ENCODE peak calls at places on chromosomes 12 and 14, in nine cellular contexts. D is body of pancreas, W is cardiac muscle cell, T is WERI-Rb-1, H is hepatocyte, B is tibial nerve, G is lung, P is coronary artery, N is pancreas. Y is an unnamed sample.

GRCh38 chr14:33686218-33686617 is 264.7 kb downstream of the EGLN3 start:
- DNase-seq in T (no peak), W (no peak), N (no peak), D (no peak), G (no peak), P (no peak), B (no peak), H (no peak), Y (peak)

GRCh38 chr12:77847060-77847541 is 16.4 kb downstream of the NAV3 start:
- DNase-seq in W (peak), T (no peak), P (no peak), G (no peak), B (no peak), H (no peak), N (no peak), D (no peak), Y (peak)

GRCh38 chr12:70305794-70306193 is 60.3 kb upstream of the KCNMB4 start:
- DNase-seq in G (no peak), D (no peak), N (no peak), H (no peak), W (no peak), T (no peak), B (no peak), P (no peak), Y (no peak)

GRCh38 chr12:25723921-25724491 is 170.9 kb upstream of the LMNTD1 start:
- DNase-seq in P (no peak), G (no peak), B (no peak), N (no peak), H (no peak), T (no peak), W (peak), D (no peak), Y (peak)

GRCh38 chr12:125773033-125773432 is 707.8 kb downstream of the AACS start:
- DNase-seq in N (no peak), B (peak), G (no peak), D (no peak), H (peak), T (peak), P (no peak), W (no peak), Y (peak)

GRCh38 chr12:59698599-59698998 is 102.8 kb downstream of the SLC16A7 start:
- DNase-seq in T (no peak), W (peak), G (no peak), D (no peak), N (no peak), B (no peak), H (no peak), P (no peak), Y (peak)

GRCh38 chr12:45914090-45914489 is 76.3 kb downstream of the SCAF11 start:
- DNase-seq in D (no peak), B (no peak), G (no peak), N (no peak), W (peak), P (no peak), T (no peak), H (peak), Y (peak)

GRCh38 chr14:23078692-23079116 is 16.2 kb downstream of the ACIN1 start:
- DNase-seq in W (peak), B (peak), G (peak), N (no peak), T (peak), P (peak), H (peak), D (no peak), Y (peak)

GRCh38 chr12:104668274-104668718 is 211.5 kb downstream of the CHST11 start:
- DNase-seq in B (no peak), W (peak), D (peak), N (no peak), T (peak), H (peak), G (no peak), P (no peak), Y (no peak)

GRCh38 chr12:111330800-111331752 is 37.8 kb downstream of the PHETA1 start:
- DNase-seq in D (no peak), G (no peak), N (no peak), T (peak), H (peak), B (no peak), P (no peak), W (peak), Y (peak)

GRCh38 chr12:25320123-25321006 is 69.6 kb upstream of the KRAS start:
- DNase-seq in H (peak), P (no peak), W (no peak), G (no peak), B (no peak), N (no peak), T (no peak), D (no peak), Y (no peak)

GRCh38 chr12:108699955-108700563 is 31.3 kb downstream of the CORO1C start:
- DNase-seq in N (no peak), W (no peak), T (no peak), P (no peak), H (no peak), B (no peak), G (no peak), D (no peak), Y (no peak)

GRCh38 chr14:101291390-101291789 is 269.9 kb upstream of the DIO3 start:
- DNase-seq in P (no peak), B (no peak), G (no peak), N (no peak), H (no peak), T (no peak), D (no peak), W (no peak), Y (no peak)

GRCh38 chr14:71728386-71728785 is 203.8 kb upstream of the RGS6 start:
- DNase-seq in G (no peak), H (no peak), T (no peak), N (no peak), D (no peak), W (no peak), B (no peak), P (no peak), Y (no peak)

GRCh38 chr14:54025661-54026060 is 69.0 kb upstream of the BMP4 start:
- DNase-seq in D (no peak), P (no peak), T (peak), H (no peak), N (no peak), W (peak), B (no peak), G (peak), Y (peak)

GRCh38 chr12:124852329-124852831 is 11.3 kb downstream of the SCARB1 start:
- DNase-seq in D (no peak), B (peak), G (peak), N (no peak), W (peak), T (no peak), P (no peak), H (peak), Y (no peak)

GRCh38 chr12:113142173-113142885 is 6.8 kb upstream of the RASAL1 start:
- DNase-seq in H (no peak), B (peak), W (no peak), G (no peak), N (peak), D (peak), T (no peak), P (no peak), Y (no peak)

GRCh38 chr12:81712536-81712935 is 46.6 kb downstream of the PPFIA2 start:
- DNase-seq in D (no peak), N (no peak), P (no peak), B (no peak), G (no peak), H (no peak), W (no peak), T (no peak), Y (no peak)

GRCh38 chr14:55505846-55506245 is 65.4 kb upstream of the TBPL2 start:
- DNase-seq in D (no peak), B (no peak), W (no peak), P (no peak), G (no peak), T (no peak), H (no peak), N (no peak), Y (no peak)

GRCh38 chr12:56300644-56301464 is 724 bp upstream of the CS start:
- DNase-seq in H (no peak), N (no peak), W (no peak), T (no peak), D (no peak), P (no peak), B (no peak), G (no peak), Y (no peak)

DNA sequence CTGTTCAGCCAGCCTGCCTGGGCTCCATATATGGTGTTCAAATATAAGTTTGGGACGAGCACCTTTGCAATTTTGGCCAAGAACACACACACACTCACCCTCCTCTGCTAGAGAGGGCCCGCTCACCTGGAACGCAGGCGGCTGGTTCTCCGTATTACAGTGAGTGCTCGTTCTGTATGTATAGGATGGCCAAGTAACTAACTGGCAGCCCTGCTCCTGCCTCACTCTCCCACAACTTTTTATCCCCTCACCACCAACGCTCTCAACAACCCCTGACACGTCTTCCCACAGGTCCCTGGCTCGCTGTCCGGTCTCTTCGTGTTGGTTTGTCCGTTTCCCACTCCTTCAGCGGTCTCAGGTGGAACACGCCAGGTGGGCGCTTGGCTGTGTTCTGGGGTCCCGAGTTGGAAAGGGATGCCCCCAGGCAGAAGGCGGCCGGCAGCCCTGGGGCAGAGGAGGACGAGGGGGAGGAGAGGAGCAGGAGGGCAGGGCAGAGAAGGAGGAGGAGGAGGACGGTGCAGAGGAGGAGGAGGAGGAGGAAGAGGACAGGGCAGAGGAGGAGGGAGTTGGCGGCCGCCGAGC is 398 bp upstream of the MSRB3 start:
- DNase-seq in N (peak), W (no peak), T (no peak), B (no peak), H (peak), P (no peak), D (peak), G (no peak), Y (no peak)
- H3K27ac ChIP-seq in N (no peak), W (peak), T (no peak), B (peak), H (peak), P (peak), D (no peak), G (peak), Y (peak)

DNA sequence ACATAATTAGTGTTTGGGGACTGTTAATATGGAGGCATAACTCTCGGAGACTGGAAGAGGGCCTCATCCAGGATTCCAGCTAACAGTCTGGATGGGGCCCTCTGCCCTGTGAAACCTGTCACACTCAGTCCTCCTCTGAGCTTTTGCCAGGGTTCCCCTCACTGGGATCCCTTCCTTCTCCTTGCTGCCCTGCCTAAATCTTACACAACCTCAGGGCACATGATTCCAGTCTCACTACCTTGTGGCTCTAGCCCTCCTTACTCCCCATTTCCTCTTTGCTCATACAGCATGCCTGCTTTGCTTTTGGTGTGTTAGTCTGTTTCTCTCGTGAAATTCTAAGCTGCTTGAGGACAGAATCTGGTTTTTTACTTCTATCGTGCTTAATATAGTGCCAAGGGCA is 936 bp upstream of the GSG1 start:
- DNase-seq in W (no peak), H (no peak), G (no peak), T (no peak), N (no peak), D (no peak), P (no peak), B (no peak), Y (no peak)
- TF ChIP-seq CTCF in W (no peak), H (no peak), G (no peak), T (no peak), N (no peak), D (no peak), P (no peak), B (no peak), Y (no peak)

GRCh38 chr14:89184952-89185351 is 232.1 kb downstream of the FOXN3 start:
- DNase-seq in N (no peak), T (no peak), W (no peak), H (no peak), D (no peak), G (no peak), B (no peak), P (no peak), Y (no peak)
- H3K27ac ChIP-seq in N (no peak), T (no peak), W (no peak), H (no peak), D (no peak), G (no peak), B (no peak), P (no peak), Y (no peak)

GRCh38 chr12:96015672-96016071 is 19.5 kb upstream of the HAL start:
- DNase-seq in N (no peak), G (no peak), H (no peak), B (no peak), P (no peak), W (peak), D (no peak), T (peak), Y (no peak)
- TF ChIP-seq CTCF in N (no peak), G (peak), H (peak), B (no peak), P (no peak), W (peak), D (no peak), T (peak), Y (peak)

GRCh38 chr12:110107369-110108281 is 16.5 kb upstream of the IFT81 start:
- DNase-seq in T (peak), N (no peak), B (peak), G (peak), P (peak), D (peak), H (peak), W (peak), Y (peak)
- H3K27ac ChIP-seq in T (peak), N (no peak), B (no peak), G (peak), P (peak), D (no peak), H (peak), W (peak), Y (peak)

DNA sequence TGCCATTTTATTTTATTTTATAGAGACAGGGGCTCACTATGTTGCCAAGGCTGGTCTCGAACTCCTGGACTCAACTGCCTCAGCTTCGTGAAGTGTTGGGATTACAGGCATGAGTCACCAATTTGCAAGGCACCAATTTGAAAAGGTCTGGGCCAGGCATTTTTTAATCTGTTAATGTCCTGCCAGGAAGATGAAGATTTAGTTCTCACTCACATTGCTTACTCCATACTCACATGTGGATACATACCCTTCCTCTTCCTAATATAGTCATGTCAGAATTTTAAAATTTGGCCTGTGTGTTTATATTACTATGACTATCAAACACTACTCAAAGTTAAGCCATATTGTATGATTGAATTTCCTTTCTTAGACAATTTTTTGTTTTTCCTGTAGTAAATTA is 15.3 kb upstream of the EML1 start:
- DNase-seq in N (no peak), W (no peak), G (no peak), D (no peak), H (no peak), B (no peak), P (no peak), T (no peak), Y (no peak)
- TF ChIP-seq CTCF in N (no peak), W (no peak), G (no peak), D (no peak), H (no peak), B (no peak), P (no peak), T (no peak), Y (no peak)

GRCh38 chr12:122882908-122883563 is 12.9 kb downstream of the VPS37B start:
- DNase-seq in N (no peak), P (no peak), G (no peak), H (no peak), T (no peak), W (no peak), D (no peak), B (no peak), Y (no peak)

GRCh38 chr12:122884091-122884826 is 11.7 kb downstream of the VPS37B start:
- DNase-seq in T (no peak), G (no peak), B (no peak), N (no peak), H (no peak), P (no peak), D (no peak), W (no peak), Y (no peak)

GRCh38 chr12:122886161-122886560 is 9.8 kb downstream of the VPS37B start:
- DNase-seq in G (no peak), N (no peak), P (no peak), B (no peak), D (no peak), T (no peak), H (no peak), W (no peak), Y (no peak)

GRCh38 chr12:122886851-122887816 is 8.8 kb downstream of the VPS37B start:
- DNase-seq in G (no peak), T (peak), N (no peak), B (no peak), W (peak), D (no peak), P (no peak), H (peak), Y (peak)

GRCh38 chr12:122884860-122885259 is 11.1 kb downstream of the VPS37B start:
- DNase-seq in D (no peak), N (no peak), B (no peak), T (no peak), H (no peak), W (no peak), G (no peak), P (no peak), Y (no peak)
- H3K27ac ChIP-seq in D (no peak), N (no peak), B (no peak), T (no peak), H (no peak), W (no peak), G (no peak), P (no peak), Y (no peak)

DNA sequence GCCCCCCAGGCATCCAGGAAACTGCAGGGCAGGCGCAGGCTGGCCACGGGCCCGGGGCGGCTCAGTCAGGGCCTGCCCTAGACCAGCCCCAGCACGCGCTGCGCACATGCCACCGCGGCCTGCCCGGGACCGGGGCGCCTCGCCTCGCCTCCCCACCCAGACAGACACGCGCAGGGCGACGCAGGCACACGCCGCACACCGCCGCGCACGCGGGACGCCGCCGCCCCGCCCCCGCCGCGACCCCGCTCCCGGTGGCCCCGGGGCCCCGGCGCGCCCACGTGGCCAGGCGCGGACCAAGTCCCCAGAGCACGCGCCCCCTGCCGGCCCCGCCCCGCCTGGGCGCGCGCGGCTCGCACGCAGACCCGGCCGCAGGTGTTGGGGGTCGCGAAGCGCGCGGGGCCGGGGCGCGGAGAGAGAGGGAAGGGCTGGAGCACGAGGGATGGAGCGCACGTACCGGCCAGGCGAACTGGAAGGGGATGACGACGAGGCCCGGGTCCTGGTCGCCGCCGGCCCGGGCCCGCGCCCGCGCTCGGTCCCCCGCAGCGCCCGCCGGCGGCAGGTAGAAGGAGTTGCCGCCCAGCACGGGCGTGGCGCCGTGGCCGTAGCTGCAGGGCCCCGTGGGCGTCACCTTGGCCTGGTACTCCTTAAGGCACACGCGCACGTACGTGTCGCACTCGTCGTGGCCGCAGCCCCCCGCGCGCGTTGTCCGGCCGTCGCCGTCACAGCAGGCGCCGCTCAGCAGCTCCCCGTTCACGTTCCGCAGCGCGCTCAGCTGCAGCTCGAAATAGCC is 1.1 kb downstream of the JAG2 start:
- DNase-seq in W (no peak), N (no peak), P (no peak), D (no peak), T (peak), H (peak), B (no peak), G (no peak), Y (peak)
- TF ChIP-seq CTCF in W (no peak), N (no peak), P (no peak), D (no peak), T (peak), H (peak), B (no peak), G (no peak), Y (peak)

GRCh38 chr14:52703225-52703624 is 3.8 kb upstream of the PSMC6 start:
- DNase-seq in D (no peak), W (peak), B (no peak), T (no peak), H (peak), G (peak), P (no peak), N (no peak), Y (peak)

GRCh38 chr14:52703664-52704063 is 3.3 kb upstream of the PSMC6 start:
- DNase-seq in H (no peak), G (no peak), P (no peak), W (no peak), D (no peak), T (no peak), B (no peak), N (no peak), Y (no peak)

GRCh38 chr14:52695481-52696091 is at the start of gene ERO1A:
- DNase-seq in H (peak), D (peak), W (peak), P (peak), B (peak), G (peak), T (peak), N (peak), Y (peak)

GRCh38 chr14:52701223-52701622 is 5.8 kb upstream of the PSMC6 start:
- DNase-seq in H (no peak), T (no peak), W (peak), B (no peak), P (no peak), D (no peak), G (no peak), N (no peak), Y (no peak)

DNA sequence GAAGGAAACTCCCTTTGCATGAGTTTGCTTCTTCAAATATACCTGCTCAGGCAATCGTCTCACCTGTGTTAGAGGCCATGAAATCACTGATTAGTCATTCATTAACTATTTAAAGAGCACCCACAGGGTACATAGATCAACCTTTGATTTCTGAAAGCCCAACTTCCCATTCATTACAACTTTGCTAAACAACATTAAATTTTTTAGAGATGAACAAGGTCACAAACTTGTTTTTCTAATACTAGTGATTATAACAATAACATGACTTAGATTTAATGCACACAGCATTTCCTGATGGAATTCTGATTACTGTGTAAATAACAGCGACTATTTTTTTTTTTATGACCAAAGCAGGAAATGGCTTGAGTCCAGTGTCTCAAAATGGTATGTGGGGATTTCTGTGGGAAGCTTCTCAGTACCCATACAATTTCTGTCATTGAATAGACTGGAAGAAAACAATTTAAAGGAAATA is 5.4 kb upstream of the ERO1A start:
- DNase-seq in T (no peak), H (peak), D (no peak), B (no peak), N (no peak), W (peak), P (no peak), G (no peak), Y (peak)
- H3K27ac ChIP-seq in T (no peak), H (peak), D (peak), B (no peak), N (peak), W (no peak), P (no peak), G (peak), Y (no peak)